ENCODE peak calls at places on chromosomes 6 and 20, in eight cellular contexts. B is upper lobe of right lung; M is NCI-H1694 treated with DMSO at 0.1 percent for 48 hours; P is fibroblast of mammary gland; N is cardiac muscle cell; D is amniotic stem cell; A is PC-9; O is activated CD4-positive, CD25-positive, alpha-beta regulatory T cell. G is an unnamed sample.

GRCh38 chr20:278607-279571 is 11.7 kb downstream of the C20orf96 start:
- DNase-seq in B (no peak), M (no peak), P (no peak), N (no peak), D (no peak), A (no peak), O (no peak), G (no peak)

GRCh38 chr6:90222724-90223198 is 73.9 kb downstream of the BACH2 start:
- DNase-seq in B (no peak), M (no peak), P (peak; percentile 81), N (no peak), D (no peak), A (peak; percentile 81), O (peak; percentile 22), G (no peak)

GRCh38 chr6:42805297-42805861 is 23.5 kb downstream of the BICRAL start:
- DNase-seq in B (no peak), M (no peak), P (no peak), N (no peak), D (no peak), A (no peak), O (no peak), G (no peak)

GRCh38 chr6:167530960-167531359 is 206.1 kb downstream of the TTLL2 start:
- DNase-seq in B (no peak), M (no peak), P (no peak), N (no peak), D (no peak), A (no peak), O (no peak), G (no peak)

GRCh38 chr20:43446361-43446879 is 11.3 kb upstream of the SRSF6 start:
- DNase-seq in B (no peak), M (no peak), P (peak; percentile 16), N (no peak), D (no peak), A (peak; percentile 23), O (no peak), G (no peak)

GRCh38 chr6:160160450-160160849 is 38.8 kb downstream of the SLC22A1 start:
- DNase-seq in B (no peak), M (no peak), P (no peak), N (no peak), D (no peak), A (peak; percentile 39), O (no peak), G (no peak)

GRCh38 chr6:9623985-9624384 is 790.9 kb downstream of the TFAP2A start:
- DNase-seq in B (no peak), M (no peak), P (no peak), N (no peak), D (no peak), A (no peak), O (no peak), G (no peak)

GRCh38 chr20:44402391-44403193 is 47.1 kb downstream of the HNF4A start:
- DNase-seq in B (no peak), M (no peak), P (no peak), N (no peak), D (no peak), A (peak; percentile 66), O (no peak), G (no peak)

GRCh38 chr6:63635165-63635562 is 438 bp upstream of the PHF3 start:
- DNase-seq in B (no peak), M (peak; percentile 24), P (no peak), N (no peak), D (no peak), A (no peak), O (no peak), G (no peak)

GRCh38 chr6:160279850-160280249 is 21.2 kb upstream of the SLC22A2 start:
- DNase-seq in B (no peak), M (no peak), P (peak; percentile 60), N (no peak), D (no peak), A (no peak), O (no peak), G (no peak)

GRCh38 chr6:32070814-32071466 is 32.7 kb downstream of the CYP21A2 start:
- DNase-seq in B (no peak), M (no peak), P (no peak), N (no peak), D (no peak), A (no peak), O (no peak), G (no peak)

GRCh38 chr6:107488174-107488874 is 1.6 kb upstream of the SOBP start:
- DNase-seq in B (no peak), M (no peak), P (no peak), N (peak; percentile 22), D (no peak), A (no peak), O (no peak), G (no peak)

G was measured in Peyer's patch.